ENCODE peak calls at places on chromosomes 16 and 17, in ten cellular contexts. M is IMR-90, C is fibroblast of lung, E is H9, Z is GM23248, O is adipocyte, F is neural progenitor cell, J is endodermal cell, G is DND-41, N is NT2/D1. P is an unnamed sample.

GRCh38 chr17:12613566-12613965 is 52.1 kb upstream of the MYOCD start:
- DNase-seq in O (peak; percentile 38), Z (peak; percentile 26), G (no peak), N (no peak), C (peak; percentile 69), E (no peak), J (no peak), F (no peak), M (peak; percentile 89), P (no peak)

GRCh38 chr17:31566992-31567373 is 175.5 kb downstream of the RAB11FIP4 start:
- DNase-seq in F (no peak), E (no peak), G (no peak), N (no peak), Z (no peak), O (no peak), C (no peak), M (no peak), J (no peak), P (no peak)

GRCh38 chr16:86534779-86535605 is 20.0 kb downstream of the MTHFSD start:
- DNase-seq in G (no peak), E (no peak), J (no peak), Z (no peak), N (no peak), M (no peak), F (no peak), O (no peak), C (no peak), P (peak; percentile 18)

GRCh38 chr17:44556114-44556853 is 1.0 kb upstream of the FZD2 start:
- DNase-seq in G (peak; percentile 57), J (peak; percentile 95), F (peak; percentile 98), M (peak; percentile 63), Z (peak; percentile 58), O (peak; percentile 76), C (peak; percentile 72), E (peak; percentile 94), N (peak; percentile 91), P (no peak)

GRCh38 chr16:78283668-78284251 is 184.3 kb downstream of the WWOX start:
- DNase-seq in E (no peak), F (no peak), C (no peak), N (no peak), J (no peak), M (no peak), Z (no peak), G (no peak), O (no peak), P (no peak)

GRCh38 chr17:81852237-81852636 is 8.1 kb downstream of the P4HB start:
- DNase-seq in F (no peak), G (no peak), J (no peak), M (no peak), C (no peak), N (no peak), O (no peak), Z (no peak), E (no peak), P (no peak)

GRCh38 chr17:67246398-67246647 is 1.3 kb upstream of the HELZ start:
- DNase-seq in O (no peak), J (no peak), M (peak; percentile 17), G (no peak), E (no peak), Z (no peak), C (peak; percentile 19), F (no peak), N (no peak), P (no peak)

GRCh38 chr16:445566-445965 is 20.1 kb downstream of the RAB11FIP3 start:
- DNase-seq in J (no peak), Z (no peak), C (no peak), G (no peak), N (no peak), E (no peak), O (no peak), F (no peak), M (no peak), P (no peak)

GRCh38 chr17:83173997-83174858 is 94.8 kb downstream of the METRNL start:
- DNase-seq in G (peak; percentile 2), C (no peak), J (peak; percentile 59), Z (peak; percentile 52), F (peak; percentile 62), O (peak; percentile 67), E (peak; percentile 29), M (peak; percentile 21), N (no peak), P (peak; percentile 55)

GRCh38 chr16:48340054-48340453 is 45.2 kb downstream of the SIAH1 start:
- DNase-seq in E (no peak), J (no peak), G (no peak), F (no peak), N (no peak), O (no peak), M (no peak), Z (no peak), C (no peak), P (no peak)

GRCh38 chr16:5633845-5634440 is 536.3 kb upstream of the EEF2KMT start:
- DNase-seq in J (no peak), M (peak; percentile 4), G (no peak), C (peak; percentile 8), Z (peak; percentile 49), F (peak; percentile 77), E (no peak), N (peak; percentile 51), O (peak; percentile 28), P (no peak)

GRCh38 chr17:41527076-41528023 is 758 bp downstream of the KRT19 start:
- DNase-seq in O (peak; percentile 37), N (no peak), M (no peak), Z (peak; percentile 19), C (no peak), E (peak; percentile 77), F (peak; percentile 64), G (no peak), J (peak; percentile 84), P (peak; percentile 83)

GRCh38 chr17:41528959-41529353 is 848 bp upstream of the KRT19 start:
- DNase-seq in M (no peak), E (no peak), O (no peak), C (no peak), Z (no peak), F (peak; percentile 68), N (no peak), G (no peak), J (peak; percentile 84), P (no peak)

GRCh38 chr17:41530062-41531048 is 2.2 kb upstream of the KRT19 start:
- DNase-seq in G (no peak), O (peak; percentile 84), J (peak; percentile 90), F (no peak), C (peak; percentile 97), N (no peak), E (no peak), Z (peak; percentile 90), M (peak; percentile 93), P (peak; percentile 26)

GRCh38 chr17:41531993-41532392 is 3.9 kb upstream of the KRT19 start:
- DNase-seq in C (no peak), F (no peak), J (no peak), M (no peak), O (no peak), G (no peak), N (no peak), Z (no peak), E (no peak), P (no peak)

GRCh38 chr17:41529491-41529915 is 1.4 kb upstream of the KRT19 start:
- DNase-seq in Z (peak; percentile 21), N (no peak), J (no peak), E (no peak), F (no peak), C (no peak), G (no peak), O (no peak), M (no peak), P (no peak)
- H3K9ac ChIP-seq in Z (no peak overlapping the region), N (no peak overlapping the region), J (peak overlapping the region; percentile 39), E (no peak overlapping the region), F (no peak overlapping the region), C (no peak overlapping the region), G (no peak overlapping the region), O (no peak overlapping the region), M (no peak overlapping the region), P (no peak overlapping the region)

DNA sequence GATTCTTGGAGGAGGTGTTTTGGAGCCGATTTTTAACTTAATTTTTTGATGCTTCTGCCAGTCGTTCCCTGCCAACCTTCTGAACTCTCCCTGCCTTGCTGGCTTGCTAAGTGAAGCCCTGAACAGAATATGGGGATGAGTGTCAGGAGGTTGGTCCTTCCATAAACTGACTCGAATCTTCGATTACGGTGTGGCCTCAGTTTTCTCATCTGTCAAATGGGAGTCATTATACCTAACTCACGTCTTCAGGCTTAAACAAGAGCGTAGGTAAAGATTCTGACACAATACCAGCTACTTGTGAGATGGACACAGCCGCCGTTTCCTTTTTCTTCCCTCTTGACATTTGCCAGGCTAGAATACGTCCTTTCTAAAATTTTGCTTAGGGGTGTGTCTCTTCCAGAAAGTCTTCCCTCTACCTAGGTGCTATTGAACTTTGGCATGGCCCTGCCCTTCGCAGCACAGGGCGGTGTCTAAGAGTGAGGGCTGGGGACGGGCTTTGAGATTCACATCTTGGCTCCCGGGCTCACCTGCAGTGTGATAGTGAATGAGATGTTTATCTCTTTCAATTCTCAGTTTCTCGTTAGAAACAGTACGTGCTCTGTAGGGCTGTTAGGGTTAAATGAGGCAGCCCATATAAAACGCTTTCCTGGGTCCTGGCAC is 190.6 kb upstream of the SDK2 start:
- DNase-seq in E (no peak), N (no peak), O (no peak), Z (no peak), C (no peak), M (no peak), G (no peak), F (no peak), J (no peak), P (peak; percentile 8)
- H3K4me1 ChIP-seq in E (no peaks in the 10 kb centered on the region), N (peaks cover under 1% of the 10 kb centered on the region), O (no peaks in the 10 kb centered on the region), Z (no peaks in the 10 kb centered on the region), C (no peaks in the 10 kb centered on the region), M (no peaks in the 10 kb centered on the region), G (peaks cover 6% of the 10 kb centered on the region), F (no peaks in the 10 kb centered on the region), J (no peaks in the 10 kb centered on the region), P (no peaks in the 10 kb centered on the region)

GRCh38 chr16:83538707-83539106 is 269.1 kb upstream of the HSBP1 start:
- DNase-seq in O (no peak), E (no peak), F (no peak), M (no peak), G (no peak), C (no peak), J (no peak), Z (no peak), N (no peak), P (no peak)

GRCh38 chr16:83539736-83540490 is 267.9 kb upstream of the HSBP1 start:
- DNase-seq in N (no peak), M (peak; percentile 11), E (no peak), Z (no peak), G (no peak), O (no peak), C (peak; percentile 62), J (no peak), F (no peak), P (no peak)

GRCh38 chr16:83542491-83542890 is 265.3 kb upstream of the HSBP1 start:
- DNase-seq in F (no peak), O (no peak), G (no peak), N (no peak), J (no peak), M (no peak), C (no peak), Z (no peak), E (no peak), P (no peak)
- H3K9ac ChIP-seq in F (no peak overlapping the region), O (no peak overlapping the region), G (no peak overlapping the region), N (no peak overlapping the region), J (no peak overlapping the region), M (no peak overlapping the region), C (no peak overlapping the region), Z (no peak overlapping the region), E (no peak overlapping the region), P (no peak overlapping the region)

DNA sequence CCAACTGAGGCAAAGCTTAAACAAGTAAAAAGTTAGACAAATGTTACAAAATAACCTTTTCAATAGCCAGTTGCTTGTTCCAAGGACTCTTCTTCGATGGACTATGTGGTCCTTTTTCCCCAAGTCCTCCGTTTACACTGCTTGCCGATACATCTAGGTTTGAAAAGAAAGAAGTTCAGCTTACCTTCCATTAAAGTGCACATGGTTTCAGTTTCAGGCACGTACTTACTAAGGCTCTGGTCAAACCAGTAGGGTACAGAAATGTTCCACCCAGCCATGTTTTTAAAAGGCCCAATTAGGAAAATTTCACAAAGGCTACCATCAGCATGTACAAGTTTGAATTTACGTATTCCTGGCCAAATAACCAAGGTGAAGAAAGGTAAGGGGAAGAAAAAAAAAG is 2.1 kb downstream of the SRSF2 start:
- DNase-seq in M (peak; percentile 53), E (no peak), F (peak; percentile 16), G (no peak), N (no peak), Z (peak; percentile 61), O (peak; percentile 68), C (peak; percentile 48), J (no peak), P (no peak)
- H3K4me1 ChIP-seq in M (peaks cover 2% of the 10 kb centered on the region), E (no peaks in the 10 kb centered on the region), F (peaks cover 27% of the 10 kb centered on the region), G (peaks cover 54% of the 10 kb centered on the region), N (no peaks in the 10 kb centered on the region), Z (peaks cover 39% of the 10 kb centered on the region), O (peaks cover 45% of the 10 kb centered on the region), C (peaks cover 8% of the 10 kb centered on the region), J (peaks cover 9% of the 10 kb centered on the region), P (peaks cover 28% of the 10 kb centered on the region)

P was measured in kidney.